ENCODE peak calls at places on chromosomes 5 and 9, in four cellular contexts. B, L, Q and T are unnamed samples.

GRCh38 chr5:139389701-139390638 is at the start of gene MZB1:
- DNase-seq in B (no peak), L (no peak), Q (no peak), T (no peak)

GRCh38 chr9:93663877-93664548 is 87.6 kb downstream of the PHF2 start:
- DNase-seq in B (no peak), L (no peak), Q (no peak), T (no peak)

GRCh38 chr9:108108802-108109448 is 619.4 kb upstream of the KLF4 start:
- DNase-seq in B (no peak), L (no peak), Q (no peak), T (no peak)

GRCh38 chr5:143629871-143630658 is 181.9 kb upstream of the HMHB1 start:
- DNase-seq in B (no peak), L (no peak), Q (no peak), T (peak; percentile 91)

GRCh38 chr9:91727316-91727861 is 222.6 kb downstream of the ROR2 start:
- DNase-seq in B (no peak), L (peak; percentile 50), Q (no peak), T (peak; percentile 12)

GRCh38 chr5:72667708-72668107 is 148.8 kb upstream of the TNPO1 start:
- DNase-seq in B (no peak), L (no peak), Q (no peak), T (no peak)

GRCh38 chr9:35051069-35051967 is 21.1 kb downstream of the VCP start:
- DNase-seq in B (no peak), L (peak; percentile 56), Q (peak; percentile 45), T (peak; percentile 25)

GRCh38 chr5:158069838-158070237 is 210.9 kb upstream of the CLINT1 start:
- DNase-seq in B (no peak), L (no peak), Q (no peak), T (no peak)

GRCh38 chr5:81907012-81907411 is 64.8 kb upstream of the ATG10 start:
- DNase-seq in B (no peak), L (no peak), Q (no peak), T (no peak)

GRCh38 chr5:17269201-17269600 is 51.8 kb downstream of the BASP1 start:
- DNase-seq in B (no peak), L (no peak), Q (no peak), T (no peak)

GRCh38 chr5:159034083-159034824 is 65.5 kb downstream of the EBF1 start:
- DNase-seq in B (no peak), L (no peak), Q (no peak), T (no peak)

GRCh38 chr5:57366744-57367143 is 115.9 kb downstream of the ACTBL2 start:
- DNase-seq in B (no peak), L (no peak), Q (no peak), T (peak; percentile 73)

GRCh38 chr5:172850454-172850797 is 16.4 kb downstream of the ERGIC1 start:
- DNase-seq in B (no peak), L (no peak), Q (no peak), T (no peak)

GRCh38 chr5:151664694-151665583 is 21.8 kb downstream of the SPARC start:
- DNase-seq in B (no peak), L (peak; percentile 94), Q (no peak), T (no peak)

GRCh38 chr5:175059687-175060194 is 335.4 kb downstream of the MSX2 start:
- DNase-seq in B (no peak), L (no peak), Q (no peak), T (no peak)

DNA sequence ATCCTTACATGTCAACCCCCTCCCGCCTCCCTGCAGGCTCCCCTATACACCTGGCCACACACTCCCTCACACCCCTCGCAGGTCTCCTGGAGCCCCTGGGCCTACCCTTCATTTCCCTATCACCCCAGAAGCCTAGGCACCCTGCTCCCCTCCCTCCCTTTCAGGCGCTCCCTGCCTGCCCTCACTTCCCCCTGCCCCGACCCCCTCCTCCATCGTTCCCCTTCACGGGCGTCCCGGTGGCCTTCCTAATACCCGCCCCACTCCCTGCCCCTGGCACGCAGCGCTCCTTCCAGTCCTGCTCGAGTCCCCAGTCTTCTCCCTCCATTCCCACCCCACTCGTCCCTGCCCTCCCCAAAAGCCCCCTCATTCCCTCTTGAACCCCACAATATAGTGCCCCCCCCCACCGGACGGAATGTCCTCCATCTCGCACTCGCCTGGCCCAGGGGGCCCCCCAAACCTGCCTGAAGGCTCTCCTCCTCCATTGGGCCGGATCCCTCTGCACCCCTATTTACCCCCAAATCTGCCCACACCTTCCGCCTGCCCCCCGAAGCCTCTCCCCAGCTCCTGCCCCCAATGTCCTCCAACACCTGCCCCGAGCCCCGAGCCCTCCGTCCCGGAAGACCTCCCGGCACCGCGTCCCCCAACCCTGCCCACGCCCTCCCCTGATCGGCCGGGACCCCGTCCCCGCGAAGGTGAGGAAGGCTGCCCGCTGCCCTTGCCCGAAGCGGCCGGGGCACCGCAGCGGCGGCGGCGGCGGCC is 726 bp downstream of the STRBP start:
- DNase-seq in B (no peak), L (no peak), Q (peak; percentile 32), T (no peak)
- H3K27ac ChIP-seq in B (peak overlapping the region; percentile 83), L (no peak overlapping the region), Q (peak overlapping the region; percentile 80), T (peak overlapping the region; percentile 44)

GRCh38 chr5:95818181-95819147 is 4.1 kb downstream of the GLRX start:
- DNase-seq in B (no peak), L (no peak), Q (peak; percentile 33), T (no peak)
- TF ChIP-seq POLR2AphosphoS5 in B (no peak), L (no peak), Q (peak; percentile 17), T (no peak)

GRCh38 chr5:56175465-56175864 is 57.7 kb downstream of the ANKRD55 start:
- DNase-seq in B (no peak), L (peak; percentile 81), Q (no peak), T (no peak)
- H3K4me3 ChIP-seq in B (no peak overlapping the region), L (no peak overlapping the region), Q (no peak overlapping the region), T (no peak overlapping the region)

GRCh38 chr5:154110054-154110453 is 71.3 kb downstream of the MFAP3 start:
- DNase-seq in B (no peak), L (no peak), Q (no peak), T (no peak)
- H3K27ac ChIP-seq in B (no peak overlapping the region), L (no peak overlapping the region), Q (no peak overlapping the region), T (no peak overlapping the region)

DNA sequence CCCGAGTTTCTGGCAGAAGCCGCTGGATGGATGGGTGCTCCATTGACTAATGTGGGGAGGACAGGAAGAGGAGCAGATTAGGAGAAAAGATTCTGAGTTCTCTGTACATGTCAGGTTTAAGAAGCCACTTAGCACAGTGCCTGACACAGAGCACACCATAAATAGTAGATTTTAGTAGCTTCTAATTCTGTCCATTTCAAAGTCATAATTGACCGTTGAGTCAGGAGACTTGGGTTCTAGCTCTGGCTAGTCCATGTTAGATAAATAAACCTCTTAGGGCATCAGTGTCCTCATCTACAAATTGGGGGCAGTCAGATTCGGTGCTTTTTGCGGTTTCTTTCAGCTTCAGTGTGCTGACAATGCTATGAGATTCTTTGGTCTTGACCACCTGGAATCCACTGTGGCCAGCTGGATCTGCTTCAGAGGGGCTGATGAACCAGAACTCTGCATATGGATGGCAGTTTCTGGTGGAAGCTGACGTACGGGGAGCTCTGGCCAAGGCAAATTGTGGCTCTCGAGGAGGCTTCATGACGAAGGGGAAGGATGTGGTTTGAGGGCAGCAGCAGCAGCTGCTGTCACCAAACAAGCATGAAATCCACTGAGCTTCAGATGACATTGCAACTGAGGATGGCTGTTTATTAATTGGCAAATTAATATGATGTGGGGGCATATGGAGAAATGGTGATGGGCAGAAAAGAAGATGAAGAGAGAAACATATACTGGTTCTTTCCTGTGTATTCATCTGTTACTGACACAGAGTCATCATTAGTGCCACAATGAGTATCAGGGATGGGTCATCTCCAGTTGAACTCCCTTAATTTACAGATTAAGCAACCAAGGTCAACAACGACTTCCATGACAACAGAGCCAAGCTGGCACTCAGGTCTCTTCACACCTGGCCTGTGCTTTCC is 134.4 kb downstream of the AOPEP start:
- DNase-seq in B (no peak), L (no peak), Q (peak; percentile 34), T (no peak)
- TF ChIP-seq POLR2AphosphoS5 in B (no peak), L (no peak), Q (no peak), T (no peak)

GRCh38 chr9:99354104-99354503 is 132.0 kb downstream of the SEC61B start:
- DNase-seq in B (no peak), L (no peak), Q (no peak), T (no peak)
- H3K4me3 ChIP-seq in B (no peak overlapping the region), L (no peak overlapping the region), Q (no peak overlapping the region), T (no peak overlapping the region)

DNA sequence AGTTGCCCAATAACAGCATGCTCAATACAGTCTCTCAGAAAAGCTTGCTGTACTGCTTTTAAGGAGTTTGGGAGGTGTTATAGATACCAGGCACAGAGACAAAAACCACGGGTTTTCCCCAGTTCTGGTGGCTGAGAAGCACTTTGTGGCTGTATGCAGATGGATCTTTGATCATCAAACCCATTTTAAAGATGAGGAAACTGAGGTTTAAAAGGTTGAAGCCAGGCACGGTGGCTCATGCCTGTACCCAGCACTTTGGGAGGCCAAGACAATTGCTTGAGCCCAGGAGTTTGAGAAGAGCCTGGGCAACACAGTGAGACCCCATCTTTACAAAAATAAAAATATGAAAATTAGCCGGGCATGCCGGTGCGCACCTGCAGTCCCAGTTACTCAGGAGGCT is 46.3 kb upstream of the PLPP6 start:
- DNase-seq in B (no peak), L (no peak), Q (no peak), T (no peak)
- H3K27ac ChIP-seq in B (no peak overlapping the region), L (no peak overlapping the region), Q (no peak overlapping the region), T (no peak overlapping the region)

GRCh38 chr9:123058834-123059233 is 25.4 kb downstream of the GPR21 start:
- DNase-seq in B (no peak), L (no peak), Q (no peak), T (no peak)
- TF ChIP-seq POLR2AphosphoS5 in B (no peak), L (no peak), Q (no peak), T (no peak)

GRCh38 chr5:177601126-177601525 is 1.2 kb downstream of the B4GALT7 start:
- DNase-seq in B (no peak), L (no peak), Q (no peak), T (no peak)
- H3K4me3 ChIP-seq in B (peak overlapping the region; percentile 90), L (no peak overlapping the region), Q (peak overlapping the region; percentile 92), T (peak overlapping the region; percentile 93)

DNA sequence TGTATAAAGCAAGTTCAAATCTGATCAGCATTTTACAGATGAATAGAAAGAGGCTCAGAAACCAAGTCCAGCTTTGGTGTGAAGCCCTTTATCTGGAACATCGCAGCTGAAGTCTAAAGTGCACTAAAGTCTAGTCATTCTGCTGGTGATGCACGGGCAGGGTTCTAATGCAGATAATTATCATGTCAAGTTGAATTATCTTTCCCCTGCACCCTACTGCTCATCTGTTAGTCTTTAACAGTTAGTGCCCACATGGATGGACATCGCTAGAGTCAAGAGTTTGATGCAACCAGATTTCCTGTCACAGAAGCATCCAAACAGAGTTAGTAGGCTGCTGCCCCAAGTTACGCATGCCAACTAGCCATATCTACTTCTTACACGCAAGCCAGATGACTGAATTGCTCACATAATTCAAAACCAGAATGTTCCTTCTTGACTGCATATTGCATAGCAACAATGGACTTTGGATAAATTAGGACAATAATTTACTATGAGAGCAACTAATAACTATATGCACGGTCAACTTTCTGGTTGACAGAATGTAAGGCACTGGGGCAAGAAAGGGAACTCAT is 1.6 kb upstream of the TOMM5 start:
- DNase-seq in B (no peak), L (no peak), Q (no peak), T (no peak)
- H3K27ac ChIP-seq in B (no peak overlapping the region), L (no peak overlapping the region), Q (no peak overlapping the region), T (peak overlapping the region; percentile 2)